ENCODE peak calls at places on chromosomes 4 and X, in ten cellular contexts. B is M059J; A is kidney glomerular epithelial cell; I is activated CD4-positive, alpha-beta T cell treated with anti-CD3 and anti-CD28 coated beads, Interleukin-2, amount 50 U/mL, for 1 hour; O is tibial nerve; Z is AG04449; G is Panc1; H is GM12891; Q is hepatocyte; D is astrocyte of the cerebellum. V is an unnamed sample.

GRCh38 chr4:19329631-19330030 is 922.1 kb upstream of the SLIT2 start:
- DNase-seq in Q (no peak), H (no peak), A (no peak), Z (no peak), O (no peak), G (no peak), I (no peak), B (peak; percentile 30), D (no peak), V (peak; percentile 4)

GRCh38 chr4:5206391-5206790 is 155.1 kb downstream of the STK32B start:
- DNase-seq in Q (no peak), I (no peak), A (peak; percentile 82), D (peak; percentile 67), Z (peak; percentile 60), B (peak; percentile 92), O (peak; percentile 21), G (no peak), H (no peak), V (no peak)

GRCh38 chrX:128807367-128807766 is 715.9 kb downstream of the SMARCA1 start:
- DNase-seq in A (no peak), I (no peak), B (peak; percentile 1), O (no peak), Z (no peak), D (no peak), G (no peak), Q (peak; percentile 10), H (no peak), V (no peak)

GRCh38 chr4:109816082-109816442 is 500 bp downstream of the GAR1 start:
- DNase-seq in Q (peak; percentile 11), O (no peak), I (peak; percentile 34), G (no peak), D (no peak), A (peak; percentile 10), B (no peak), Z (no peak), H (peak; percentile 6), V (no peak)

GRCh38 chrX:6694977-6695376 is 160.1 kb upstream of the VCX3A start:
- DNase-seq in G (no peak), A (no peak), O (no peak), Z (no peak), D (no peak), B (no peak), H (no peak), Q (no peak), I (no peak), V (no peak)

GRCh38 chrX:139720136-139720535 is 12.2 kb upstream of the MCF2 start:
- DNase-seq in H (no peak), I (no peak), O (no peak), Q (no peak), G (no peak), Z (peak; percentile 19), B (peak; percentile 84), D (no peak), A (peak; percentile 70), V (no peak)

GRCh38 chr4:75004755-75005668 is 72.1 kb downstream of the PARM1 start:
- DNase-seq in Z (no peak), I (no peak), G (no peak), A (no peak), H (no peak), D (no peak), Q (no peak), O (no peak), B (peak; percentile 6), V (peak; percentile 20)

GRCh38 chrX:69361286-69361926 is 142.7 kb upstream of the NALF2 start:
- DNase-seq in O (no peak), I (no peak), A (no peak), Q (peak; percentile 32), B (peak; percentile 49), G (no peak), Z (peak; percentile 24), D (no peak), H (no peak), V (no peak)

GRCh38 chr4:183666088-183666487 is 7.0 kb downstream of the TRAPPC11 start:
- DNase-seq in A (no peak), I (no peak), Q (no peak), B (no peak), Z (no peak), H (no peak), D (no peak), G (no peak), O (no peak), V (no peak)

GRCh38 chr4:37976513-37976912 is 16.3 kb downstream of the PTTG2 start:
- DNase-seq in H (no peak), O (no peak), I (no peak), D (no peak), A (no peak), G (no peak), Z (no peak), Q (peak; percentile 66), B (no peak), V (no peak)

GRCh38 chr4:1265351-1265750 is 16.4 kb upstream of the CTBP1 start:
- DNase-seq in H (no peak), Z (no peak), Q (no peak), I (no peak), G (no peak), D (no peak), O (no peak), B (no peak), A (no peak), V (no peak)

GRCh38 chrX:44003975-44004374 is 30.8 kb upstream of the NDP start:
- DNase-seq in O (no peak), D (no peak), Q (no peak), A (no peak), B (no peak), I (no peak), Z (no peak), H (no peak), G (no peak), V (no peak)

GRCh38 chr4:13705521-13706035 is 78.1 kb upstream of the BOD1L1 start:
- DNase-seq in Q (peak; percentile 38), O (no peak), I (no peak), D (no peak), B (peak; percentile 84), A (peak; percentile 90), Z (no peak), H (no peak), G (peak; percentile 10), V (no peak)

GRCh38 chr4:69156913-69157312 is 57.6 kb downstream of the UGT2B11 start:
- DNase-seq in H (no peak), I (no peak), Z (no peak), G (no peak), O (no peak), B (peak; percentile 2), Q (no peak), A (no peak), D (no peak), V (no peak)

GRCh38 chrX:8913665-8914409 is 112.7 kb upstream of the FAM9A start:
- DNase-seq in O (no peak), Q (no peak), I (no peak), D (peak; percentile 28), H (no peak), A (no peak), Z (peak; percentile 1), B (peak; percentile 3), G (no peak), V (no peak)

GRCh38 chr4:106444557-106444956 is 76.0 kb upstream of the GIMD1 start:
- DNase-seq in Q (no peak), H (no peak), G (no peak), D (peak; percentile 77), I (no peak), B (peak; percentile 81), Z (no peak), A (peak; percentile 27), O (no peak), V (no peak)

GRCh38 chrX:19198448-19198847 is 76.2 kb upstream of the ADGRG2 start:
- DNase-seq in G (no peak), A (no peak), I (no peak), Q (no peak), Z (no peak), D (no peak), B (no peak), H (no peak), O (no peak), V (no peak)

GRCh38 chr4:52107745-52108144 is 56.6 kb downstream of the SPATA18 start:
- DNase-seq in B (no peak), O (no peak), I (no peak), Z (no peak), A (no peak), H (no peak), G (no peak), D (no peak), Q (no peak), V (no peak)

GRCh38 chr4:5998333-5998936 is 19.8 kb downstream of the C4orf50 start:
- DNase-seq in H (peak; percentile 67), Q (peak; percentile 85), B (peak; percentile 39), D (peak; percentile 11), Z (peak; percentile 5), G (peak; percentile 41), A (peak; percentile 50), I (peak; percentile 33), O (no peak), V (no peak)

V was measured in NCI-H2171.